ENCODE peak calls at places on chromosomes 13 and 19, in seven cellular contexts. K, Y, N, P, I, A and O are unnamed samples.

GRCh38 chr19:13778398-13778797 is 4.1 kb downstream of the C19orf53 start:
- DNase-seq in N (no peak), I (no peak), K (no peak), A (no peak), P (no peak), Y (no peak), O (no peak)

GRCh38 chr19:41352609-41353465 is 885 bp downstream of the TGFB1 start:
- DNase-seq in K (peak; percentile 89), I (no peak), Y (peak; percentile 57), A (peak; percentile 55), N (no peak), P (no peak), O (peak; percentile 58)

GRCh38 chr13:23506821-23507210 is 63.4 kb upstream of the TNFRSF19 start:
- DNase-seq in Y (peak; percentile 86), I (no peak), K (no peak), A (peak; percentile 87), P (no peak), N (peak; percentile 68), O (peak; percentile 40)

GRCh38 chr13:112740502-112741131 is 50.8 kb downstream of the ATP11A start:
- DNase-seq in N (peak; percentile 65), A (no peak), P (no peak), I (no peak), Y (peak; percentile 88), K (no peak), O (no peak)

GRCh38 chr19:23957660-23958281 is 43.1 kb downstream of the ZNF726 start:
- DNase-seq in A (no peak), P (no peak), Y (peak; percentile 84), K (no peak), I (peak; percentile 47), N (peak; percentile 73), O (peak; percentile 81)

GRCh38 chr19:5001547-5002131 is 32.7 kb downstream of the KDM4B start:
- DNase-seq in A (peak; percentile 22), I (peak; percentile 63), K (peak; percentile 69), P (no peak), N (no peak), Y (peak; percentile 73), O (peak; percentile 66)

GRCh38 chr13:35231426-35231825 is 245.1 kb downstream of the MAB21L1 start:
- DNase-seq in K (no peak), N (no peak), P (no peak), A (no peak), Y (no peak), I (no peak), O (no peak)

GRCh38 chr19:23777216-23777615 is 18.5 kb upstream of the ZNF681 start:
- DNase-seq in K (no peak), P (no peak), N (no peak), I (no peak), Y (no peak), A (no peak), O (no peak)

GRCh38 chr13:37208052-37208451 is 102.6 kb upstream of the CSNK1A1L start:
- DNase-seq in Y (no peak), N (no peak), P (no peak), I (no peak), K (no peak), A (no peak), O (no peak)

GRCh38 chr19:33241091-33241529 is 15.5 kb upstream of the SLC7A10 start:
- DNase-seq in I (no peak), K (no peak), P (no peak), A (no peak), Y (no peak), N (no peak), O (no peak)

GRCh38 chr13:26022538-26023292 is 29.1 kb downstream of the SHISA2 start:
- DNase-seq in K (no peak), A (peak; percentile 84), P (peak; percentile 57), I (peak; percentile 17), Y (peak; percentile 9), N (peak; percentile 56), O (no peak)

GRCh38 chr19:10168386-10168948 is 26.3 kb downstream of the DNMT1 start:
- DNase-seq in N (no peak), K (no peak), Y (no peak), P (no peak), I (no peak), A (no peak), O (no peak)

GRCh38 chr19:28594737-28595136 is 618.2 kb downstream of the UQCRFS1 start:
- DNase-seq in Y (no peak), N (no peak), K (no peak), I (no peak), A (no peak), P (no peak), O (no peak)

GRCh38 chr19:41988947-41989346 is 5.1 kb downstream of the ATP1A3 start:
- DNase-seq in A (no peak), P (no peak), K (no peak), Y (no peak), I (no peak), N (no peak), O (no peak)

GRCh38 chr19:46787331-46788100 is 878 bp downstream of the SLC1A5 start:
- DNase-seq in A (peak; percentile 59), K (peak; percentile 42), I (no peak), Y (peak; percentile 61), N (no peak), P (no peak), O (peak; percentile 58)

GRCh38 chr13:47555235-47555634 is 445.8 kb downstream of the SUCLA2 start:
- DNase-seq in A (no peak), K (no peak), I (no peak), Y (no peak), P (no peak), N (no peak), O (no peak)

GRCh38 chr13:73411067-73411809 is 352.4 kb downstream of the KLF5 start:
- DNase-seq in P (no peak), A (no peak), N (no peak), Y (no peak), K (no peak), I (no peak), O (no peak)

GRCh38 chr19:14375582-14376291 is 5.5 kb upstream of the ADGRE5 start:
- DNase-seq in N (no peak), K (no peak), I (no peak), P (no peak), Y (no peak), A (no peak), O (no peak)

GRCh38 chr13:101416181-101417042 is at the start of gene NALCN:
- DNase-seq in K (no peak), Y (peak; percentile 24), N (no peak), P (no peak), I (peak; percentile 63), A (peak; percentile 51), O (peak; percentile 23)

GRCh38 chr13:93411281-93411680 is 184.7 kb downstream of the GPC6 start:
- DNase-seq in Y (no peak), A (no peak), K (no peak), P (no peak), I (no peak), N (no peak), O (no peak)

GRCh38 chr13:78137404-78138142 is 218.9 kb upstream of the EDNRB start:
- DNase-seq in P (peak; percentile 56), N (peak; percentile 35), A (peak; percentile 85), Y (peak; percentile 62), I (peak; percentile 23), K (peak; percentile 25), O (peak; percentile 68)

GRCh38 chr13:95677564-95678386 is 836 bp downstream of the DNAJC3 start:
- DNase-seq in P (no peak), A (no peak), K (no peak), I (peak; percentile 19), Y (peak; percentile 35), N (no peak), O (peak; percentile 22)

GRCh38 chr13:110869805-110870706 is 44.8 kb downstream of the ANKRD10 start:
- DNase-seq in I (peak; percentile 99), K (no peak), Y (peak; percentile 100), P (no peak), N (peak; percentile 100), A (peak; percentile 39), O (peak; percentile 100)

GRCh38 chr19:45137179-45137761 is 23.5 kb downstream of the NKPD1 start:
- DNase-seq in K (peak; percentile 66), I (no peak), N (no peak), A (no peak), P (no peak), Y (no peak), O (no peak)